ENCODE peak calls at places on chromosomes 6 and 20, in nine cellular contexts. One of them, this sample, is unnamed.

GRCh38 chr6:2576499-2576898 is 174.2 kb downstream of the MYLK4 start:
- DNase-seq in tibial artery: no peak
- DNase-seq in ELF-1: no peak
- DNase-seq in T-helper 9 cell: no peak
- DNase-seq in HS-27A: no peak
- DNase-seq in SJSA1: no peak
- DNase-seq in omental fat pad: no peak
- DNase-seq in GM23248: no peak
- DNase-seq in HS-5: no peak
- DNase-seq in this sample: no peak

GRCh38 chr6:26232950-26233607 is 131.9 kb upstream of the BTN3A2 start:
- DNase-seq in SJSA1: peak; percentile 34
- DNase-seq in T-helper 9 cell: no peak
- DNase-seq in ELF-1: peak; percentile 88
- DNase-seq in HS-5: no peak
- DNase-seq in GM23248: no peak
- DNase-seq in HS-27A: no peak
- DNase-seq in omental fat pad: no peak
- DNase-seq in tibial artery: no peak
- DNase-seq in this sample: no peak

GRCh38 chr6:87431263-87431662 is 23.5 kb downstream of the CFAP206 start:
- DNase-seq in ELF-1: no peak
- DNase-seq in GM23248: peak; percentile 4
- DNase-seq in tibial artery: no peak
- DNase-seq in omental fat pad: no peak
- DNase-seq in SJSA1: no peak
- DNase-seq in HS-5: peak; percentile 60
- DNase-seq in T-helper 9 cell: no peak
- DNase-seq in HS-27A: no peak
- DNase-seq in this sample: no peak

GRCh38 chr6:84623956-84624680 is 140.3 kb downstream of the TBX18 start:
- DNase-seq in tibial artery: no peak
- DNase-seq in SJSA1: peak; percentile 61
- DNase-seq in T-helper 9 cell: no peak
- DNase-seq in GM23248: peak; percentile 86
- DNase-seq in HS-5: peak; percentile 90
- DNase-seq in omental fat pad: no peak
- DNase-seq in ELF-1: no peak
- DNase-seq in HS-27A: peak; percentile 66
- DNase-seq in this sample: peak; percentile 44

GRCh38 chr6:72788188-72788587 is 166.3 kb downstream of the KCNQ5 start:
- DNase-seq in T-helper 9 cell: no peak
- DNase-seq in SJSA1: peak; percentile 50
- DNase-seq in omental fat pad: no peak
- DNase-seq in ELF-1: no peak
- DNase-seq in tibial artery: no peak
- DNase-seq in HS-27A: no peak
- DNase-seq in HS-5: peak; percentile 51
- DNase-seq in GM23248: peak; percentile 89
- DNase-seq in this sample: no peak

GRCh38 chr20:35232575-35232974 is 6.1 kb downstream of the MMP24 start:
- DNase-seq in GM23248: peak; percentile 72
- DNase-seq in T-helper 9 cell: no peak
- DNase-seq in ELF-1: no peak
- DNase-seq in omental fat pad: no peak
- DNase-seq in SJSA1: peak; percentile 25
- DNase-seq in HS-27A: peak; percentile 59
- DNase-seq in tibial artery: no peak
- DNase-seq in HS-5: peak; percentile 47
- DNase-seq in this sample: peak; percentile 63

GRCh38 chr6:110484321-110484720 is 7.9 kb upstream of the SLC22A16 start:
- DNase-seq in GM23248: no peak
- DNase-seq in SJSA1: no peak
- DNase-seq in tibial artery: no peak
- DNase-seq in HS-5: no peak
- DNase-seq in omental fat pad: no peak
- DNase-seq in HS-27A: no peak
- DNase-seq in T-helper 9 cell: no peak
- DNase-seq in ELF-1: no peak
- DNase-seq in this sample: no peak

GRCh38 chr6:166167801-166168615 is at the start of gene TBXT:
- DNase-seq in tibial artery: no peak
- DNase-seq in SJSA1: no peak
- DNase-seq in omental fat pad: no peak
- DNase-seq in HS-5: no peak
- DNase-seq in ELF-1: peak; percentile 76
- DNase-seq in GM23248: no peak
- DNase-seq in T-helper 9 cell: no peak
- DNase-seq in HS-27A: no peak
- DNase-seq in this sample: no peak

GRCh38 chr6:154447929-154448328 is 62.6 kb downstream of the CNKSR3 start:
- DNase-seq in SJSA1: no peak
- DNase-seq in T-helper 9 cell: no peak
- DNase-seq in omental fat pad: no peak
- DNase-seq in GM23248: peak; percentile 13
- DNase-seq in HS-27A: no peak
- DNase-seq in HS-5: no peak
- DNase-seq in tibial artery: no peak
- DNase-seq in ELF-1: no peak
- DNase-seq in this sample: no peak

GRCh38 chr6:30769088-30769852 is 24.9 kb upstream of the IER3 start:
- DNase-seq in HS-27A: peak; percentile 97
- DNase-seq in ELF-1: peak; percentile 81
- DNase-seq in T-helper 9 cell: peak; percentile 30
- DNase-seq in SJSA1: peak; percentile 97
- DNase-seq in tibial artery: peak; percentile 68
- DNase-seq in GM23248: peak; percentile 98
- DNase-seq in omental fat pad: peak; percentile 57
- DNase-seq in HS-5: peak; percentile 93
- DNase-seq in this sample: peak; percentile 86

GRCh38 chr20:24423291-24423690 is 46.1 kb upstream of the SYNDIG1 start:
- DNase-seq in HS-5: no peak
- DNase-seq in SJSA1: no peak
- DNase-seq in omental fat pad: no peak
- DNase-seq in GM23248: no peak
- DNase-seq in tibial artery: no peak
- DNase-seq in T-helper 9 cell: no peak
- DNase-seq in ELF-1: no peak
- DNase-seq in HS-27A: no peak
- DNase-seq in this sample: no peak

GRCh38 chr6:56742122-56742791 is 99.6 kb upstream of the DST start:
- DNase-seq in HS-5: no peak
- DNase-seq in tibial artery: no peak
- DNase-seq in GM23248: peak; percentile 66
- DNase-seq in ELF-1: no peak
- DNase-seq in omental fat pad: no peak
- DNase-seq in HS-27A: no peak
- DNase-seq in SJSA1: no peak
- DNase-seq in T-helper 9 cell: no peak
- DNase-seq in this sample: no peak

GRCh38 chr6:439681-440167 is 48.2 kb downstream of the IRF4 start:
- DNase-seq in GM23248: peak; percentile 48
- DNase-seq in HS-5: no peak
- DNase-seq in SJSA1: no peak
- DNase-seq in omental fat pad: no peak
- DNase-seq in T-helper 9 cell: no peak
- DNase-seq in tibial artery: no peak
- DNase-seq in HS-27A: no peak
- DNase-seq in ELF-1: no peak
- DNase-seq in this sample: no peak

GRCh38 chr20:51536116-51537069 is 6.1 kb downstream of the NFATC2 start:
- DNase-seq in GM23248: no peak
- DNase-seq in HS-27A: no peak
- DNase-seq in tibial artery: no peak
- DNase-seq in HS-5: no peak
- DNase-seq in SJSA1: no peak
- DNase-seq in ELF-1: no peak
- DNase-seq in T-helper 9 cell: no peak
- DNase-seq in omental fat pad: no peak
- DNase-seq in this sample: no peak

GRCh38 chr6:9103876-9104521 is 668.7 kb upstream of the SLC35B3 start:
- DNase-seq in HS-27A: no peak
- DNase-seq in SJSA1: no peak
- DNase-seq in tibial artery: no peak
- DNase-seq in ELF-1: no peak
- DNase-seq in omental fat pad: no peak
- DNase-seq in T-helper 9 cell: no peak
- DNase-seq in HS-5: no peak
- DNase-seq in GM23248: no peak
- DNase-seq in this sample: no peak

GRCh38 chr20:37270586-37271420 is 9.2 kb upstream of the GHRH start:
- DNase-seq in tibial artery: no peak
- DNase-seq in T-helper 9 cell: no peak
- DNase-seq in HS-5: no peak
- DNase-seq in ELF-1: no peak
- DNase-seq in HS-27A: no peak
- DNase-seq in SJSA1: no peak
- DNase-seq in omental fat pad: no peak
- DNase-seq in GM23248: no peak
- DNase-seq in this sample: no peak